ENCODE peak calls at places on chromosomes 2 and 18, in six cellular contexts. F is prostate gland, X is MM.1S, G is cardiac muscle cell, T is kidney, J is cardiac fibroblast. P is an unnamed sample.
A peak's percentile ranks its signal among the peaks of the same experiment; 100 is the strongest.

GRCh38 chr18:37286801-37287200 is 278.8 kb downstream of the CELF4 start:
- DNase-seq in F (no peak), X (no peak), G (no peak), T (no peak), J (no peak), P (no peak)

GRCh38 chr2:104790100-104790811 is 63.7 kb upstream of the POU3F3 start:
- DNase-seq in F (no peak), X (no peak), G (peak; percentile 30), T (no peak), J (no peak), P (peak; percentile 58)

GRCh38 chr2:16183345-16183744 is 243.0 kb downstream of the MYCN start:
- DNase-seq in F (no peak), X (no peak), G (no peak), T (no peak), J (no peak), P (no peak)

GRCh38 chr2:199861116-199861774 is 10.3 kb upstream of the FTCDNL1 start:
- DNase-seq in F (no peak), X (peak; percentile 22), G (no peak), T (no peak), J (peak; percentile 44), P (peak; percentile 62)

GRCh38 chr2:12303181-12304030 is 413.3 kb upstream of the TRIB2 start:
- DNase-seq in F (no peak), X (no peak), G (no peak), T (no peak), J (peak; percentile 95), P (peak; percentile 99)

GRCh38 chr2:206983156-206983875 is 44.0 kb downstream of the CPO start:
- DNase-seq in F (no peak), X (no peak), G (no peak), T (no peak), J (no peak), P (peak; percentile 92)

GRCh38 chr2:8148260-8148880 is 533.5 kb upstream of the ID2 start:
- DNase-seq in F (no peak), X (no peak), G (no peak), T (no peak), J (peak; percentile 80), P (peak; percentile 74)

GRCh38 chr2:15729709-15730544 is 138.3 kb downstream of the DDX1 start:
- DNase-seq in F (no peak), X (no peak), G (no peak), T (no peak), J (peak; percentile 13), P (peak; percentile 58)

GRCh38 chr2:3594493-3595281 is at the start of gene COLEC11:
- DNase-seq in F (no peak), X (no peak), G (peak; percentile 58), T (peak; percentile 88), J (peak; percentile 63), P (peak; percentile 63)

GRCh38 chr2:63023444-63023843 is 27.2 kb upstream of the OTX1 start:
- DNase-seq in F (no peak), X (peak; percentile 27), G (peak; percentile 49), T (no peak), J (peak; percentile 57), P (peak; percentile 72)

GRCh38 chr2:134153481-134153880 is 100.4 kb upstream of the MGAT5 start:
- DNase-seq in F (no peak), X (no peak), G (no peak), T (no peak), J (no peak), P (no peak)

GRCh38 chr2:54968561-54969218 is 81.6 kb downstream of the RTN4 start:
- DNase-seq in F (no peak), X (no peak), G (no peak), T (no peak), J (peak; percentile 26), P (no peak)

GRCh38 chr18:62399781-62400308 is 74.7 kb downstream of the TNFRSF11A start:
- DNase-seq in F (no peak), X (no peak), G (peak; percentile 2), T (no peak), J (peak; percentile 15), P (peak; percentile 22)

GRCh38 chr2:49129034-49129433 is 25.3 kb downstream of the FSHR start:
- DNase-seq in F (no peak), X (no peak), G (peak; percentile 48), T (no peak), J (no peak), P (no peak)

GRCh38 chr2:234945339-234945895 is 6.4 kb upstream of the SH3BP4 start:
- DNase-seq in F (no peak), X (no peak), G (no peak), T (no peak), J (no peak), P (no peak)

GRCh38 chr2:96920801-96921560 is 51.1 kb upstream of the SEMA4C start:
- DNase-seq in F (no peak), X (no peak), G (no peak), T (no peak), J (no peak), P (no peak)

GRCh38 chr18:73647391-73647790 is 500.2 kb downstream of the FBXO15 start:
- DNase-seq in F (no peak), X (no peak), G (no peak), T (no peak), J (no peak), P (no peak)

GRCh38 chr2:127153691-127154158 is 46.8 kb upstream of the BIN1 start:
- DNase-seq in F (no peak), X (no peak), G (no peak), T (no peak), J (peak; percentile 89), P (peak; percentile 85)

GRCh38 chr2:205177505-205177904 is 504.8 kb upstream of the NRP2 start:
- DNase-seq in F (no peak), X (no peak), G (no peak), T (no peak), J (no peak), P (no peak)
- TF ChIP-seq CTCF in F (no peak), X (no peak), G (no peak), T (no peak), J (no peak), P (no peak)

DNA sequence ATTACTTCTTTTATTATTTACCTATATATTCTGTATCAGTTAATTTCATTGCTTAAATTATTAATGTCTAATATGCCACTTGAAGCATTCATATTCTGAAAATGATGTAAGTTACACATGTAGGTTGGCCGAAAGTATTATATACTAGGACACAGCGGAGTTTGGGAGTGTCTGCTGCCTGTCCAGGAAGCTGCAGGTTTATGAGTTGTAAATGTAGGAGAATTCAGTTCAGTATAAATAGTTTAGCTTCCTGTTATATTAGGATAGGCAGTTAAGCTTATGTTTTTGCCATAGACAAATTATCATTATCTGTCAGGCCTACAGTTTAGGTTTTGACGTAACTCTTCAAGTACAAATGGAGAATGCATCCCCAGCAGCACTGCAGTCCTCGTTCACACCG is 18.9 kb upstream of the ZNF236 start:
- DNase-seq in F (no peak), X (no peak), G (no peak), T (no peak), J (no peak), P (no peak)
- H3K4me3 ChIP-seq in F (no peak overlapping the region), X (peak overlapping the region; percentile 34), G (no peak overlapping the region), T (no peak overlapping the region), J (no peak overlapping the region), P (peak overlapping the region; percentile 5)

GRCh38 chr2:232523682-232524597 is 2.0 kb upstream of the CHRND start:
- DNase-seq in F (no peak), X (no peak), G (peak; percentile 85), T (no peak), J (peak; percentile 37), P (peak; percentile 17)
- TF ChIP-seq CTCF in F (no peak), X (peak; percentile 3), G (peak; percentile 36), T (no peak), J (peak; percentile 14), P (peak; percentile 22)

DNA sequence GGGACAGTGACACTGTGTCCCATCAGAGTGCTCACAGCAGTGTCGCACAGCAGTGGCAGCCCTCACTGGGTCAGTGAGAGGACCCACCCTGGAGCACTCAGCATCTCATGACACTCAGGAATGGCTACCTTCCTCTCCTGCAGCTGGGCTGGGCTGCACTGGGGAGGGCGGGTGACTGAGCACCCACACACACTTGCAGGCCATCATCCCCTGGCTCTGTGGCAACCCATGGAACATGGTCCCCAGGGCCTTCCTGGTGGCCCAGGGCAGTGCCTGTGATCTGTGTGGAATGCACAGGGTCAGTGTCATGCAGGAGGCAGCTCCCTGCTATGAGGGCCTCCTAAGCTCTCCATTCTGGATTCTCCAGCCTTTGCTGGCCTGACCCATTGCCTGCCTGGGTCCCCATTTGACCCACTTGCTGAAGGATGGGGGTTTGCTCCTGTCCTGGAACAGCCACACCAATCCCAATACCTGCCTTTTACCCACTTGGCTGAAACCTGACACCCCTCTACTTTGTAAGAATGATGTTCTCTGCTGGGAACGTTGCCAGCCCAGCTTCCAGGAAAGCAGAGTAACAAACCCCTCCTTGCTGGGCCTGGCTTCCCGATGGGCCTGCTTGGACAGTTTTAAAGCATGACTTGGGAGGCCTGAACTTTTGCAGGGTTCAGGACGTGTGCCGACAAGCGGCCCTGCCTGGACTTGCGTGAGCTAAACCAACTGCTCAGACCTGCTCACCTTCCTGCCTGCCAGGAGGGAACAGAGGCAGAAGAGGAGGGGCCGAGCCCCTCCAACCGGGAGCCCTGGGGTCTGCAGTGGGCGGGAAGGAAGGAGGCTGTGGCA is 13.7 kb downstream of the HS6ST1 start:
- DNase-seq in F (peak; percentile 96), X (peak; percentile 3), G (peak; percentile 85), T (peak; percentile 96), J (peak; percentile 99), P (peak; percentile 99)
- H3K4me3 ChIP-seq in F (no peak overlapping the region), X (no peak overlapping the region), G (no peak overlapping the region), T (no peak overlapping the region), J (no peak overlapping the region), P (no peak overlapping the region)

GRCh38 chr2:180655842-180656454 is 324.5 kb upstream of the UBE2E3 start:
- DNase-seq in F (no peak), X (no peak), G (no peak), T (no peak), J (no peak), P (no peak)
- TF ChIP-seq CTCF in F (no peak), X (no peak), G (peak; percentile 18), T (no peak), J (peak; percentile 43), P (peak; percentile 24)

DNA sequence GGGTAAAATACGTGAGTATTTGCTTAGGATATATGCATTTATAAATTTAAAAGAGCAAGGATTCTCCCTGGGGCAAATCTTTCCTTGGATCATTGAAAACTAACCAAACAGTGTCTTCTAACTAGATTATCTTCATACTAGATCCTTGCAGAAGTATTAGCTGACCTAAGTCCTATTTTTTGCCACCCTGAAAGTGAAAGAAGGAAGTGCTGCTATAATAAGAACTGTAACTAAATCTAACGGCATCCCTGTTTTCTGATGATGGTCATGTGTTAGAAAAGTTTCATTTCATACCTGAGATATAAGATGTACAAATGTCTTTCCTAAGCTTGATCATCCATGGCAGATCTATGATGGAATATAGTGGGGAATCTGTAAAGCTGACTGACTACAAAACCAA is 102.7 kb downstream of the MAP2 start:
- DNase-seq in F (no peak), X (peak; percentile 65), G (no peak), T (no peak), J (peak; percentile 52), P (peak; percentile 66)
- H3K4me3 ChIP-seq in F (no peak overlapping the region), X (peak overlapping the region; percentile 46), G (no peak overlapping the region), T (peak overlapping the region; percentile 9), J (peak overlapping the region; percentile 13), P (peak overlapping the region; percentile 14)

GRCh38 chr18:56373601-56374000 is 264.8 kb downstream of the TXNL1 start:
- DNase-seq in F (no peak), X (no peak), G (no peak), T (no peak), J (no peak), P (no peak)

GRCh38 chr18:56368066-56368465 is 270.3 kb downstream of the TXNL1 start:
- DNase-seq in F (no peak), X (no peak), G (no peak), T (peak; percentile 54), J (no peak), P (no peak)
- TF ChIP-seq CTCF in F (no peak), X (no peak), G (no peak), T (no peak), J (no peak), P (no peak)